ENCODE peak calls at places on chromosomes 2 and 18, in four cellular contexts. I, R, Y and P are unnamed samples.

GRCh38 chr18:31203086-31203793 is 40.6 kb upstream of the DSC1 start:
- DNase-seq in I (no peak), R (peak; percentile 54), Y (no peak), P (no peak)

GRCh38 chr2:240836781-240837467 is 16.9 kb upstream of the KIF1A start:
- DNase-seq in I (no peak), R (no peak), Y (no peak), P (no peak)

GRCh38 chr18:55665506-55665905 is 77.5 kb upstream of the TCF4 start:
- DNase-seq in I (no peak), R (no peak), Y (no peak), P (no peak)

GRCh38 chr2:190158798-190159434 is 96.4 kb upstream of the MSTN start:
- DNase-seq in I (no peak), R (peak; percentile 52), Y (no peak), P (no peak)

GRCh38 chr2:31696068-31696467 is 115.3 kb upstream of the SRD5A2 start:
- DNase-seq in I (no peak), R (no peak), Y (no peak), P (no peak)

GRCh38 chr2:159933727-159934049 is 128.7 kb downstream of the PLA2R1 start:
- DNase-seq in I (no peak), R (no peak), Y (no peak), P (no peak)

GRCh38 chr2:105917216-105917615 is 172.5 kb downstream of the NCK2 start:
- DNase-seq in I (no peak), R (no peak), Y (no peak), P (no peak)

GRCh38 chr2:203623616-203624015 is 82.8 kb upstream of the CD28 start:
- DNase-seq in I (no peak), R (no peak), Y (no peak), P (no peak)

GRCh38 chr2:108829916-108830315 is 43.3 kb downstream of the CCDC138 start:
- DNase-seq in I (no peak), R (no peak), Y (no peak), P (no peak)

GRCh38 chr2:222833410-222833809 is 27.4 kb upstream of the ACSL3 start:
- DNase-seq in I (no peak), R (no peak), Y (no peak), P (no peak)

GRCh38 chr2:105645971-105646370 is 98.7 kb upstream of the NCK2 start:
- DNase-seq in I (no peak), R (no peak), Y (no peak), P (no peak)

GRCh38 chr18:9774150-9774549 is 66.0 kb downstream of the RAB31 start:
- DNase-seq in I (no peak), R (no peak), Y (no peak), P (no peak)

GRCh38 chr2:22273853-22274252 is 1111.1 kb upstream of the KLHL29 start:
- DNase-seq in I (no peak), R (no peak), Y (no peak), P (no peak)

GRCh38 chr2:54523336-54523959 is 67.3 kb downstream of the SPTBN1 start:
- DNase-seq in I (no peak), R (no peak), Y (no peak), P (no peak)

GRCh38 chr2:203905661-203906060 is 30.9 kb upstream of the ICOS start:
- DNase-seq in I (no peak), R (no peak), Y (no peak), P (no peak)

GRCh38 chr2:42371621-42372473 is 10.8 kb upstream of the COX7A2L start:
- DNase-seq in I (peak; percentile 68), R (no peak), Y (no peak), P (peak; percentile 55)

GRCh38 chr18:13026583-13027270 is 35.6 kb downstream of the CEP192 start:
- DNase-seq in I (no peak), R (no peak), Y (no peak), P (no peak)

GRCh38 chr18:13984080-13984479 is 68.7 kb upstream of the MC2R start:
- DNase-seq in I (no peak), R (no peak), Y (no peak), P (no peak)

GRCh38 chr2:185187421-185187820 is 551.2 kb upstream of the FSIP2 start:
- DNase-seq in I (no peak), R (no peak), Y (no peak), P (no peak)

GRCh38 chr2:163735692-163736432 is at the start of gene FIGN:
- DNase-seq in I (no peak), R (peak; percentile 47), Y (peak; percentile 80), P (no peak)

GRCh38 chr2:232377319-232377718 is 1.2 kb upstream of the ALPP start:
- DNase-seq in I (no peak), R (no peak), Y (no peak), P (no peak)

GRCh38 chr2:157489981-157490380 is 46.1 kb upstream of the CYTIP start:
- DNase-seq in I (no peak), R (peak; percentile 30), Y (no peak), P (no peak)

GRCh38 chr18:56728741-56729140 is 77.6 kb downstream of the WDR7 start:
- DNase-seq in I (no peak), R (no peak), Y (no peak), P (no peak)

GRCh38 chr2:100104718-100105677 is 37.4 kb downstream of the AFF3 start:
- DNase-seq in I (no peak), R (no peak), Y (no peak), P (no peak)

GRCh38 chr2:7448578-7449264 is 531.5 kb downstream of the RNF144A start:
- DNase-seq in I (no peak), R (no peak), Y (no peak), P (no peak)

GRCh38 chr18:79587298-79588125 is 92.1 kb upstream of the CTDP1 start:
- DNase-seq in I (no peak), R (no peak), Y (peak; percentile 25), P (no peak)

GRCh38 chr2:171893196-171893823 is 734 bp downstream of the SLC25A12 start:
- DNase-seq in I (no peak), R (no peak), Y (no peak), P (no peak)

GRCh38 chr2:206163251-206163880 is 3.7 kb downstream of the EEF1B2 start:
- DNase-seq in I (no peak), R (no peak), Y (no peak), P (no peak)

GRCh38 chr2:44118257-44118656 is 50.4 kb upstream of the PPM1B start:
- DNase-seq in I (no peak), R (no peak), Y (no peak), P (no peak)

GRCh38 chr18:5824370-5824984 is 70.8 kb downstream of the TMEM200C start:
- DNase-seq in I (no peak), R (no peak), Y (no peak), P (no peak)

GRCh38 chr18:25234363-25234639 is 117.7 kb downstream of the ZNF521 start:
- DNase-seq in I (no peak), R (no peak), Y (no peak), P (no peak)

GRCh38 chr2:10078001-10078400 is 2.2 kb downstream of the CYS1 start:
- DNase-seq in I (no peak), R (no peak), Y (no peak), P (no peak)

GRCh38 chr2:10079192-10079930 is 850 bp downstream of the CYS1 start:
- DNase-seq in I (no peak), R (no peak), Y (no peak), P (no peak)

GRCh38 chr2:10078704-10079191 is 1.5 kb downstream of the CYS1 start:
- DNase-seq in I (no peak), R (no peak), Y (no peak), P (no peak)

GRCh38 chr2:10079931-10080535 is at the start of gene CYS1:
- DNase-seq in I (no peak), R (no peak), Y (no peak), P (no peak)

DNA sequence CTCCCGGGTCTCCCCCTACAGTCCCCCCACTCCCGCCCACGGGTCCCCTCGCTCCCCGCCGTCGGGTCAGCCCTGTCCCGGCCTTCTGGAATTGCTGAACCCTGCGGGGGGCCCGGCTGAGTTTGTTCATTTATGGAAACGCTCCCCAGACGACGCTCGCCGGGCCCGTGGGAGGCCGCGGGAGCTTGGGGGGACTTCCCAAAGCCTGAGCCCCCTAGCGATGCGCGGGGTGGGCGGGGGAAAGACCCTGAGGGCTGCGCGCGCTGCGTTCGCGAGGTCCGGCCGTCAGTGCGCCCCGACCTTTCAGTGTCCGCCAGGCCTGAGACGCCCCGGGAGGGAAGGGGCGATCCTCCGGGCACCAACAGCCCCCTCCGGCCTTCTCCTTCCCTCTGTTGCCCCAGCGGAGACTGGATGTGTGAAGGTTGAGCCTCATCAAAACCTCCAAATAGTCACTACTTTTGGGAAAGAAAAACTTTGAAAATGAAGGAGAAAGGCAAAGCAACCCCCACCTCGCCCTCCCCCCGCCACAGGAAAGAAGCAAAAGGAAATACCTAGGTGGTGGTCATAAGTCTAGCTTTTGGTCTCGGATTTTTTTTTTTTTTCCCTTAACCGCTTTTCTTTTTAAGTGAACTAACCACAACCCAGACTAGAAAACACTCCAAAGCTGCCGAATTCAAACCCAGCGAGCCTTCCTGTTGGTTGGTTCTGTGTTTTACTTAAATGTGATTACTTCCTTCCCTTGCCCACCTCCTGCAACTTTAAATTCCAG is 509 bp upstream of the CYS1 start:
- DNase-seq in I (no peak), R (no peak), Y (no peak), P (no peak)
- H3K27ac ChIP-seq in I (no peak overlapping the region), R (no peak overlapping the region), Y (no peak overlapping the region), P (no peak overlapping the region)

DNA sequence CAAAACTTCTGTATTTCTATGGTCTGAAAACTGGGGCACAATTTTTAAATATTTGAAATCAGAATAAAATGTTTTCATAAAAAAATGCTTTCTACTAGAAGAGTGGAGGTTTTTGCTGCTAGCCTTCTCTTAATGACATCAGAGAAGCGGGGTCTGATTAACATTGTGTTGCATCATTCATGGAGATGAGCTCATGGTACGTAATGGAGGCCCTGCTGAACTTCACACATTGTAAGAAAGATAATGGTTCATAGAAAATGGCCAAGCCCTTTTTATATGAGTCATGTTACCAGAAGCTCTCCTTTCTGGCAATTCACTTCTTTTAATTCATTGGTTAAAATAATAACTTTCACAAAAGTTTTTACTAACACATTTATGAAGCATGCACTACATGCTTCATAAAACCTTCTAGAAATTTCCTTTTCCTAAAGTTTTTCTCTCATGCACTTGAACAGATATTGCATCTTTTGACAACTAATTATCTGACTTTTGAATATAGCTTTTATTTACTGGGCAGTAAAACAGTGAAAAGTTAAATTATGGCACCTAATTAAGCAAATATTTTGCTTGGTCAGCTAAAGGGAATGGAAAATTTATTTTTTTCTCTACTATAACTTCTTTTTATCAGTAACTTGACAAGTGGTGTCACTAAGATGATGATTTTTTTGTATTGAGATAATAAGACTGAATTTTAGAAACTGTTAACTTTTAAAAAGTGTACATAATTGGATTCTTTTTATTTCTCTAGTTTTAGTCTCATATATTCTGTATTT is 351.4 kb downstream of the PIK3C3 start:
- DNase-seq in I (no peak), R (no peak), Y (no peak), P (no peak)
- H3K27ac ChIP-seq in I (no peak overlapping the region), R (no peak overlapping the region), Y (no peak overlapping the region), P (no peak overlapping the region)

GRCh38 chr2:24201496-24201895 is 26.6 kb downstream of the FAM228A start:
- DNase-seq in I (no peak), R (no peak), Y (no peak), P (no peak)

GRCh38 chr2:24200799-24201198 is 25.9 kb downstream of the FAM228A start:
- DNase-seq in I (no peak), R (no peak), Y (no peak), P (no peak)

GRCh38 chr2:24203029-24203786 is 28.4 kb downstream of the FAM228A start:
- DNase-seq in I (no peak), R (no peak), Y (no peak), P (no peak)

GRCh38 chr2:24203787-24204150 is 28.9 kb downstream of the FAM228A start:
- DNase-seq in I (no peak), R (no peak), Y (no peak), P (no peak)

GRCh38 chr2:24199968-24200590 is 25.2 kb downstream of the FAM228A start:
- DNase-seq in I (no peak), R (no peak), Y (no peak), P (no peak)
- H3K27ac ChIP-seq in I (no peak overlapping the region), R (no peak overlapping the region), Y (no peak overlapping the region), P (no peak overlapping the region)

GRCh38 chr2:133511679-133512078 is 56.6 kb downstream of the NCKAP5 start:
- DNase-seq in I (no peak), R (no peak), Y (no peak), P (no peak)
- H3K27ac ChIP-seq in I (no peak overlapping the region), R (no peak overlapping the region), Y (no peak overlapping the region), P (no peak overlapping the region)